ENCODE peak calls at places on chromosomes 12 and 14, in nine cellular contexts. V is foreskin melanocyte; X is stimulated activated CD4-positive, alpha-beta T cell treated with anti-CD3 and anti-CD28 coated beads, Interleukin-15, amount 100 ng/mL, for 1 hour; P is psoas muscle; I is M059J; S is T follicular helper cell; A is kidney tubule cell; E is ACHN; G is activated naive CD4-positive, alpha-beta T cell treated with anti-CD3 and anti-CD28 coated beads, Interleukin-2, amount 50 U/mL, for 16 hours. H is an unnamed sample.

GRCh38 chr12:122076743-122077495 is 1.6 kb upstream of the MLXIP start:
- DNase-seq in V (no peak), E (no peak), S (no peak), X (no peak), P (peak), I (no peak), A (no peak), G (no peak), H (peak)

GRCh38 chr14:58705066-58705465 is 67.3 kb downstream of the DACT1 start:
- DNase-seq in G (no peak), I (no peak), P (peak), V (no peak), S (no peak), A (no peak), E (no peak), X (no peak), H (no peak)

GRCh38 chr12:117227000-117227653 is 36.9 kb upstream of the FBXO21 start:
- DNase-seq in G (no peak), E (no peak), V (no peak), S (no peak), X (no peak), P (peak), I (no peak), A (no peak), H (no peak)

GRCh38 chr12:95218852-95219171 is 1.2 kb downstream of the VEZT start:
- DNase-seq in I (peak), P (no peak), A (peak), E (peak), S (peak), G (peak), X (peak), V (no peak), H (peak)

GRCh38 chr12:20194171-20194570 is 174.2 kb upstream of the PDE3A start:
- DNase-seq in P (no peak), I (peak), G (no peak), S (no peak), E (peak), V (peak), X (no peak), A (no peak), H (no peak)

GRCh38 chr12:111448266-111448830 is 42.6 kb downstream of the SH2B3 start:
- DNase-seq in E (no peak), I (no peak), S (no peak), X (no peak), G (no peak), P (no peak), V (no peak), A (no peak), H (no peak)

GRCh38 chr12:69694123-69694522 is 5.0 kb downstream of the BEST3 start:
- DNase-seq in V (no peak), G (no peak), A (no peak), E (no peak), P (no peak), S (no peak), I (no peak), X (no peak), H (no peak)

GRCh38 chr12:43797561-43798217 is 8.4 kb downstream of the TWF1 start:
- DNase-seq in V (no peak), P (no peak), E (no peak), S (no peak), I (peak), A (no peak), G (no peak), X (no peak), H (no peak)

GRCh38 chr12:49956663-49957569 is 4.8 kb upstream of the AQP5 start:
- DNase-seq in A (peak), I (no peak), X (no peak), E (peak), V (no peak), G (no peak), P (no peak), S (no peak), H (no peak)

GRCh38 chr12:47029903-47030302 is 49.5 kb upstream of the PCED1B start:
- DNase-seq in X (no peak), G (no peak), A (no peak), S (no peak), I (no peak), P (no peak), E (no peak), V (no peak), H (no peak)

GRCh38 chr14:30194769-30195168 is 267.1 kb upstream of the PRKD1 start:
- DNase-seq in V (no peak), X (no peak), I (peak), G (no peak), A (peak), S (no peak), P (no peak), E (no peak), H (no peak)

H was measured in transverse colon.